ENCODE peak calls at places on chromosomes 6 and 20, in ten cellular contexts. One of them, this sample, is unnamed.

GRCh38 chr6:39790772-39791171 is 1.4 kb upstream of the DAAM2 start:
- DNase-seq in activated T-helper 1 cell treated with anti-CD3 and anti-CD28 coated beads, Interleukin-2, amount 50 U/mL, for 16 hours: no peak
- DNase-seq in left cardiac atrium: no peak
- DNase-seq in activated CD8-positive, alpha-beta T cell treated with anti-CD3 and anti-CD28 coated beads for 36 hours: no peak
- DNase-seq in T-helper 9 cell: no peak
- DNase-seq in IMR-90: peak
- DNase-seq in GM06990: no peak
- DNase-seq in stimulated activated naive CD8-positive, alpha-beta T cell treated with anti-CD3 and anti-CD28 coated beads, Interleukin-15, Interleukin-2, amounts not matched to agents 100 U/mL and 50 U/mL, for 24 hours: no peak
- DNase-seq in COR-L47: no peak
- DNase-seq in GM03348: peak
- DNase-seq in this sample: no peak

GRCh38 chr6:27891300-27891913 is 20.8 kb downstream of the OR2B2 start:
- DNase-seq in COR-L47: no peak
- DNase-seq in left cardiac atrium: no peak
- DNase-seq in activated T-helper 1 cell treated with anti-CD3 and anti-CD28 coated beads, Interleukin-2, amount 50 U/mL, for 16 hours: no peak
- DNase-seq in GM03348: no peak
- DNase-seq in GM06990: no peak
- DNase-seq in activated CD8-positive, alpha-beta T cell treated with anti-CD3 and anti-CD28 coated beads for 36 hours: no peak
- DNase-seq in IMR-90: no peak
- DNase-seq in T-helper 9 cell: no peak
- DNase-seq in stimulated activated naive CD8-positive, alpha-beta T cell treated with anti-CD3 and anti-CD28 coated beads, Interleukin-15, Interleukin-2, amounts not matched to agents 100 U/mL and 50 U/mL, for 24 hours: no peak
- DNase-seq in this sample: no peak

GRCh38 chr6:27752038-27752885 is 159.9 kb downstream of the OR2B2 start:
- DNase-seq in GM06990: peak
- DNase-seq in activated T-helper 1 cell treated with anti-CD3 and anti-CD28 coated beads, Interleukin-2, amount 50 U/mL, for 16 hours: no peak
- DNase-seq in IMR-90: peak
- DNase-seq in GM03348: peak
- DNase-seq in left cardiac atrium: peak
- DNase-seq in stimulated activated naive CD8-positive, alpha-beta T cell treated with anti-CD3 and anti-CD28 coated beads, Interleukin-15, Interleukin-2, amounts not matched to agents 100 U/mL and 50 U/mL, for 24 hours: peak
- DNase-seq in T-helper 9 cell: peak
- DNase-seq in COR-L47: peak
- DNase-seq in activated CD8-positive, alpha-beta T cell treated with anti-CD3 and anti-CD28 coated beads for 36 hours: peak
- DNase-seq in this sample: peak

GRCh38 chr20:32465092-32465900 is 107.2 kb downstream of the ASXL1 start:
- DNase-seq in IMR-90: peak
- DNase-seq in COR-L47: no peak
- DNase-seq in GM06990: no peak
- DNase-seq in activated T-helper 1 cell treated with anti-CD3 and anti-CD28 coated beads, Interleukin-2, amount 50 U/mL, for 16 hours: no peak
- DNase-seq in T-helper 9 cell: no peak
- DNase-seq in GM03348: no peak
- DNase-seq in left cardiac atrium: peak
- DNase-seq in stimulated activated naive CD8-positive, alpha-beta T cell treated with anti-CD3 and anti-CD28 coated beads, Interleukin-15, Interleukin-2, amounts not matched to agents 100 U/mL and 50 U/mL, for 24 hours: no peak
- DNase-seq in activated CD8-positive, alpha-beta T cell treated with anti-CD3 and anti-CD28 coated beads for 36 hours: no peak
- DNase-seq in this sample: no peak

GRCh38 chr6:129929433-129929832 is 68.3 kb upstream of the TMEM244 start:
- DNase-seq in GM03348: peak
- DNase-seq in activated T-helper 1 cell treated with anti-CD3 and anti-CD28 coated beads, Interleukin-2, amount 50 U/mL, for 16 hours: no peak
- DNase-seq in left cardiac atrium: no peak
- DNase-seq in stimulated activated naive CD8-positive, alpha-beta T cell treated with anti-CD3 and anti-CD28 coated beads, Interleukin-15, Interleukin-2, amounts not matched to agents 100 U/mL and 50 U/mL, for 24 hours: no peak
- DNase-seq in IMR-90: peak
- DNase-seq in activated CD8-positive, alpha-beta T cell treated with anti-CD3 and anti-CD28 coated beads for 36 hours: no peak
- DNase-seq in COR-L47: no peak
- DNase-seq in T-helper 9 cell: no peak
- DNase-seq in GM06990: no peak
- DNase-seq in this sample: no peak

GRCh38 chr20:36941403-36941835 is 10.1 kb downstream of the SAMHD1 start:
- DNase-seq in stimulated activated naive CD8-positive, alpha-beta T cell treated with anti-CD3 and anti-CD28 coated beads, Interleukin-15, Interleukin-2, amounts not matched to agents 100 U/mL and 50 U/mL, for 24 hours: no peak
- DNase-seq in activated T-helper 1 cell treated with anti-CD3 and anti-CD28 coated beads, Interleukin-2, amount 50 U/mL, for 16 hours: no peak
- DNase-seq in T-helper 9 cell: no peak
- DNase-seq in GM03348: peak
- DNase-seq in GM06990: no peak
- DNase-seq in IMR-90: no peak
- DNase-seq in left cardiac atrium: no peak
- DNase-seq in COR-L47: no peak
- DNase-seq in activated CD8-positive, alpha-beta T cell treated with anti-CD3 and anti-CD28 coated beads for 36 hours: no peak
- DNase-seq in this sample: no peak

GRCh38 chr6:149231786-149232185 is 85.7 kb upstream of the TAB2 start:
- DNase-seq in activated T-helper 1 cell treated with anti-CD3 and anti-CD28 coated beads, Interleukin-2, amount 50 U/mL, for 16 hours: no peak
- DNase-seq in IMR-90: peak
- DNase-seq in GM06990: no peak
- DNase-seq in stimulated activated naive CD8-positive, alpha-beta T cell treated with anti-CD3 and anti-CD28 coated beads, Interleukin-15, Interleukin-2, amounts not matched to agents 100 U/mL and 50 U/mL, for 24 hours: no peak
- DNase-seq in activated CD8-positive, alpha-beta T cell treated with anti-CD3 and anti-CD28 coated beads for 36 hours: no peak
- DNase-seq in left cardiac atrium: no peak
- DNase-seq in T-helper 9 cell: no peak
- DNase-seq in GM03348: no peak
- DNase-seq in COR-L47: no peak
- DNase-seq in this sample: no peak

GRCh38 chr6:111909238-111909637 is 36.0 kb upstream of the FYN start:
- DNase-seq in COR-L47: no peak
- DNase-seq in stimulated activated naive CD8-positive, alpha-beta T cell treated with anti-CD3 and anti-CD28 coated beads, Interleukin-15, Interleukin-2, amounts not matched to agents 100 U/mL and 50 U/mL, for 24 hours: no peak
- DNase-seq in GM06990: no peak
- DNase-seq in T-helper 9 cell: no peak
- DNase-seq in left cardiac atrium: no peak
- DNase-seq in IMR-90: no peak
- DNase-seq in GM03348: no peak
- DNase-seq in activated CD8-positive, alpha-beta T cell treated with anti-CD3 and anti-CD28 coated beads for 36 hours: no peak
- DNase-seq in activated T-helper 1 cell treated with anti-CD3 and anti-CD28 coated beads, Interleukin-2, amount 50 U/mL, for 16 hours: no peak
- DNase-seq in this sample: no peak

GRCh38 chr20:460707-461106 is 1.6 kb downstream of the TBC1D20 start:
- DNase-seq in T-helper 9 cell: no peak
- DNase-seq in activated CD8-positive, alpha-beta T cell treated with anti-CD3 and anti-CD28 coated beads for 36 hours: no peak
- DNase-seq in GM03348: peak
- DNase-seq in IMR-90: no peak
- DNase-seq in stimulated activated naive CD8-positive, alpha-beta T cell treated with anti-CD3 and anti-CD28 coated beads, Interleukin-15, Interleukin-2, amounts not matched to agents 100 U/mL and 50 U/mL, for 24 hours: no peak
- DNase-seq in GM06990: no peak
- DNase-seq in COR-L47: no peak
- DNase-seq in activated T-helper 1 cell treated with anti-CD3 and anti-CD28 coated beads, Interleukin-2, amount 50 U/mL, for 16 hours: no peak
- DNase-seq in left cardiac atrium: no peak
- DNase-seq in this sample: no peak

GRCh38 chr20:22616551-22616950 is 32.2 kb upstream of the FOXA2 start:
- DNase-seq in IMR-90: no peak
- DNase-seq in T-helper 9 cell: no peak
- DNase-seq in activated T-helper 1 cell treated with anti-CD3 and anti-CD28 coated beads, Interleukin-2, amount 50 U/mL, for 16 hours: no peak
- DNase-seq in stimulated activated naive CD8-positive, alpha-beta T cell treated with anti-CD3 and anti-CD28 coated beads, Interleukin-15, Interleukin-2, amounts not matched to agents 100 U/mL and 50 U/mL, for 24 hours: no peak
- DNase-seq in activated CD8-positive, alpha-beta T cell treated with anti-CD3 and anti-CD28 coated beads for 36 hours: no peak
- DNase-seq in left cardiac atrium: no peak
- DNase-seq in GM03348: no peak
- DNase-seq in GM06990: no peak
- DNase-seq in COR-L47: no peak
- DNase-seq in this sample: no peak

GRCh38 chr6:20711518-20711917 is 177.3 kb downstream of the CDKAL1 start:
- DNase-seq in left cardiac atrium: no peak
- DNase-seq in IMR-90: peak
- DNase-seq in activated T-helper 1 cell treated with anti-CD3 and anti-CD28 coated beads, Interleukin-2, amount 50 U/mL, for 16 hours: no peak
- DNase-seq in COR-L47: no peak
- DNase-seq in GM03348: no peak
- DNase-seq in GM06990: no peak
- DNase-seq in stimulated activated naive CD8-positive, alpha-beta T cell treated with anti-CD3 and anti-CD28 coated beads, Interleukin-15, Interleukin-2, amounts not matched to agents 100 U/mL and 50 U/mL, for 24 hours: no peak
- DNase-seq in T-helper 9 cell: no peak
- DNase-seq in activated CD8-positive, alpha-beta T cell treated with anti-CD3 and anti-CD28 coated beads for 36 hours: no peak
- DNase-seq in this sample: no peak

GRCh38 chr20:50704971-50705370 is 13.6 kb upstream of the RIPOR3 start:
- DNase-seq in T-helper 9 cell: no peak
- DNase-seq in stimulated activated naive CD8-positive, alpha-beta T cell treated with anti-CD3 and anti-CD28 coated beads, Interleukin-15, Interleukin-2, amounts not matched to agents 100 U/mL and 50 U/mL, for 24 hours: no peak
- DNase-seq in IMR-90: peak
- DNase-seq in GM03348: peak
- DNase-seq in COR-L47: no peak
- DNase-seq in GM06990: no peak
- DNase-seq in activated T-helper 1 cell treated with anti-CD3 and anti-CD28 coated beads, Interleukin-2, amount 50 U/mL, for 16 hours: no peak
- DNase-seq in activated CD8-positive, alpha-beta T cell treated with anti-CD3 and anti-CD28 coated beads for 36 hours: no peak
- DNase-seq in left cardiac atrium: no peak
- DNase-seq in this sample: no peak

GRCh38 chr6:53347250-53347920 is 1.4 kb downstream of the ELOVL5 start:
- DNase-seq in activated T-helper 1 cell treated with anti-CD3 and anti-CD28 coated beads, Interleukin-2, amount 50 U/mL, for 16 hours: no peak
- DNase-seq in activated CD8-positive, alpha-beta T cell treated with anti-CD3 and anti-CD28 coated beads for 36 hours: peak
- DNase-seq in left cardiac atrium: no peak
- DNase-seq in IMR-90: peak
- DNase-seq in GM03348: no peak
- DNase-seq in GM06990: no peak
- DNase-seq in stimulated activated naive CD8-positive, alpha-beta T cell treated with anti-CD3 and anti-CD28 coated beads, Interleukin-15, Interleukin-2, amounts not matched to agents 100 U/mL and 50 U/mL, for 24 hours: no peak
- DNase-seq in COR-L47: no peak
- DNase-seq in T-helper 9 cell: no peak
- DNase-seq in this sample: no peak

GRCh38 chr6:165922309-165922794 is 245.3 kb downstream of the TBXT start:
- DNase-seq in COR-L47: no peak
- DNase-seq in activated CD8-positive, alpha-beta T cell treated with anti-CD3 and anti-CD28 coated beads for 36 hours: no peak
- DNase-seq in GM06990: no peak
- DNase-seq in T-helper 9 cell: no peak
- DNase-seq in stimulated activated naive CD8-positive, alpha-beta T cell treated with anti-CD3 and anti-CD28 coated beads, Interleukin-15, Interleukin-2, amounts not matched to agents 100 U/mL and 50 U/mL, for 24 hours: no peak
- DNase-seq in GM03348: no peak
- DNase-seq in activated T-helper 1 cell treated with anti-CD3 and anti-CD28 coated beads, Interleukin-2, amount 50 U/mL, for 16 hours: no peak
- DNase-seq in IMR-90: peak
- DNase-seq in left cardiac atrium: no peak
- DNase-seq in this sample: no peak

GRCh38 chr6:53727748-53728147 is 62.2 kb upstream of the KLHL31 start:
- DNase-seq in T-helper 9 cell: no peak
- DNase-seq in GM06990: no peak
- DNase-seq in GM03348: peak
- DNase-seq in stimulated activated naive CD8-positive, alpha-beta T cell treated with anti-CD3 and anti-CD28 coated beads, Interleukin-15, Interleukin-2, amounts not matched to agents 100 U/mL and 50 U/mL, for 24 hours: no peak
- DNase-seq in left cardiac atrium: no peak
- DNase-seq in IMR-90: peak
- DNase-seq in COR-L47: no peak
- DNase-seq in activated T-helper 1 cell treated with anti-CD3 and anti-CD28 coated beads, Interleukin-2, amount 50 U/mL, for 16 hours: no peak
- DNase-seq in activated CD8-positive, alpha-beta T cell treated with anti-CD3 and anti-CD28 coated beads for 36 hours: no peak
- DNase-seq in this sample: no peak

This sample was measured in NCI-H1048.